ENCODE peak calls at places on chromosomes 4 and X, in ten cellular contexts. X is neural crest cell; H is activated gamma-delta T cell treated with Interleukin-2 at 50 U/mL for 16 hours; E is aorta; Y is stromal cell of bone marrow; V is sigmoid colon; K is hypothalamus; Q is cardiac muscle cell; C is stimulated activated CD8-positive, alpha-beta memory T cell treated with anti-CD3 and anti-CD28 coated beads, Interleukin-7, amount 100 ng/mL, for 1 hour; F is iPS-NIHi11. W is an unnamed sample.

GRCh38 chr4:104930298-104930697 is 216.4 kb upstream of the TET2 start:
- DNase-seq in X (no peak), H (no peak), E (no peak), Y (no peak), V (no peak), K (no peak), Q (no peak), C (no peak), F (no peak), W (no peak)

GRCh38 chrX:150961631-150962030 is 21.5 kb upstream of the HMGB3 start:
- DNase-seq in X (no peak), H (no peak), E (peak), Y (no peak), V (no peak), K (no peak), Q (no peak), C (no peak), F (no peak), W (no peak)

GRCh38 chrX:25524150-25524549 is 508.4 kb upstream of the ARX start:
- DNase-seq in X (no peak), H (no peak), E (no peak), Y (peak), V (no peak), K (no peak), Q (no peak), C (no peak), F (no peak), W (no peak)

GRCh38 chr4:183729430-183730328 is 70.6 kb downstream of the TRAPPC11 start:
- DNase-seq in X (no peak), H (no peak), E (no peak), Y (peak), V (no peak), K (no peak), Q (no peak), C (no peak), F (no peak), W (no peak)

GRCh38 chr4:128358903-128359260 is 71.3 kb upstream of the PGRMC2 start:
- DNase-seq in X (no peak), H (no peak), E (no peak), Y (no peak), V (no peak), K (no peak), Q (no peak), C (no peak), F (no peak), W (no peak)

GRCh38 chrX:39582091-39582490 is 515.7 kb downstream of the BCOR start:
- DNase-seq in X (no peak), H (no peak), E (no peak), Y (no peak), V (no peak), K (no peak), Q (no peak), C (no peak), F (no peak), W (no peak)

GRCh38 chr4:40317921-40318658 is 17.0 kb upstream of the CHRNA9 start:
- DNase-seq in X (no peak), H (no peak), E (no peak), Y (no peak), V (no peak), K (no peak), Q (no peak), C (no peak), F (no peak), W (no peak)

GRCh38 chr4:100736651-100737450 is 219.0 kb upstream of the EMCN start:
- DNase-seq in X (no peak), H (no peak), E (no peak), Y (peak), V (no peak), K (no peak), Q (peak), C (no peak), F (no peak), W (no peak)

GRCh38 chrX:119041175-119041574 is 31.6 kb upstream of the CT47C1 start:
- DNase-seq in X (no peak), H (no peak), E (no peak), Y (peak), V (peak), K (no peak), Q (peak), C (no peak), F (no peak), W (no peak)